ENCODE peak calls at places on chromosomes 7 and 10, in eight cellular contexts. E is OCI-LY7, A is endothelial cell, G is epithelial cell of esophagus, D is choroid plexus epithelial cell, K is sigmoid colon, J is HL-60, U is GM13977. X is an unnamed sample.

GRCh38 chr10:97332586-97333350 is 1.8 kb downstream of the FRAT2 start:
- DNase-seq in J (peak), K (peak), D (peak), G (peak), A (peak), U (no peak), E (no peak), X (no peak)

GRCh38 chr10:20485554-20485953 is 411.6 kb downstream of the NEBL start:
- DNase-seq in G (no peak), J (no peak), A (no peak), D (no peak), U (no peak), E (no peak), K (no peak), X (no peak)

GRCh38 chr10:115606727-115607126 is 513.6 kb downstream of the ATRNL1 start:
- DNase-seq in J (no peak), G (no peak), D (no peak), U (no peak), K (no peak), E (no peak), A (no peak), X (no peak)

GRCh38 chr10:61325596-61325995 is 127.6 kb downstream of the TMEM26 start:
- DNase-seq in K (no peak), E (no peak), J (no peak), U (no peak), G (no peak), A (no peak), D (no peak), X (no peak)

GRCh38 chr7:141702047-141702567 is at the start of gene DENND11:
- DNase-seq in J (peak), U (peak), K (no peak), E (peak), G (peak), A (peak), D (peak), X (peak)

GRCh38 chr7:44131173-44132009 is 8.0 kb upstream of the POLD2 start:
- DNase-seq in G (peak), U (no peak), A (no peak), K (no peak), E (peak), J (no peak), D (peak), X (no peak)

GRCh38 chr10:100447648-100448047 is 15.2 kb upstream of the WNT8B start:
- DNase-seq in E (no peak), J (no peak), D (no peak), G (no peak), K (no peak), A (no peak), U (no peak), X (no peak)

GRCh38 chr7:116801092-116801710 is 61.2 kb upstream of the CAPZA2 start:
- DNase-seq in K (no peak), A (no peak), E (no peak), G (peak), U (no peak), D (peak), J (no peak), X (no peak)

GRCh38 chr7:123265853-123266252 is 66.1 kb upstream of the SLC13A1 start:
- DNase-seq in U (no peak), G (peak), A (no peak), K (no peak), E (no peak), J (no peak), D (no peak), X (no peak)

GRCh38 chr7:31883761-31884164 is 186.4 kb downstream of the PDE1C start:
- DNase-seq in G (peak), J (peak), E (no peak), D (peak), U (peak), K (no peak), A (no peak), X (peak)

GRCh38 chr7:931871-932650 is 22.4 kb downstream of the ADAP1 start:
- DNase-seq in U (no peak), A (no peak), K (peak), E (no peak), D (no peak), G (no peak), J (no peak), X (no peak)

GRCh38 chr7:16318989-16319915 is 102.1 kb downstream of the CRPPA start:
- DNase-seq in U (no peak), G (peak), D (peak), K (no peak), E (no peak), A (no peak), J (no peak), X (no peak)

GRCh38 chr7:18927134-18927533 is 190.3 kb downstream of the TWIST1 start:
- DNase-seq in D (peak), G (peak), A (no peak), J (no peak), U (no peak), K (no peak), E (no peak), X (no peak)

GRCh38 chr7:47458057-47458456 is 123.9 kb downstream of the TNS3 start:
- DNase-seq in K (no peak), E (no peak), A (no peak), U (no peak), J (no peak), G (no peak), D (peak), X (no peak)

GRCh38 chr10:101113890-101114403 is 17.2 kb upstream of the TLX1 start:
- DNase-seq in J (no peak), G (no peak), E (no peak), K (no peak), D (no peak), A (no peak), U (no peak), X (no peak)

GRCh38 chr10:30028006-30028441 is 31.4 kb downstream of the JCAD start:
- DNase-seq in U (no peak), D (peak), G (no peak), K (peak), J (no peak), E (no peak), A (no peak), X (peak)

GRCh38 chr7:150940446-150941102 is 37.5 kb downstream of the KCNH2 start:
- DNase-seq in G (peak), J (no peak), A (no peak), D (no peak), E (no peak), U (no peak), K (peak), X (no peak)

GRCh38 chr10:114012650-114013049 is 31.0 kb upstream of the ADRB1 start:
- DNase-seq in D (no peak), E (no peak), U (no peak), A (no peak), K (no peak), J (no peak), G (no peak), X (no peak)

GRCh38 chr7:85102813-85103350 is 84.0 kb downstream of the SEMA3D start:
- DNase-seq in G (no peak), A (no peak), E (no peak), J (no peak), D (peak), K (no peak), U (no peak), X (no peak)

GRCh38 chr7:137882806-137883205 is 36.0 kb upstream of the DGKI start:
- DNase-seq in J (no peak), D (no peak), G (no peak), U (no peak), A (no peak), E (no peak), K (no peak), X (no peak)

GRCh38 chr10:63068246-63068645 is 64.9 kb upstream of the NRBF2 start:
- DNase-seq in K (no peak), A (no peak), G (peak), J (peak), E (no peak), U (no peak), D (peak), X (no peak)

GRCh38 chr7:130699686-130700085 is 13.3 kb upstream of the TSGA13 start:
- DNase-seq in G (peak), K (no peak), E (no peak), A (no peak), J (no peak), D (no peak), U (no peak), X (no peak)

GRCh38 chr7:130701650-130702049 is 15.3 kb upstream of the TSGA13 start:
- DNase-seq in A (no peak), U (no peak), J (no peak), D (no peak), G (no peak), E (no peak), K (no peak), X (no peak)

GRCh38 chr7:130697791-130698190 is 11.4 kb upstream of the TSGA13 start:
- DNase-seq in D (no peak), U (no peak), E (no peak), A (no peak), G (no peak), J (no peak), K (no peak), X (no peak)

GRCh38 chr7:130700760-130701159 is 14.4 kb upstream of the TSGA13 start:
- DNase-seq in U (no peak), D (no peak), A (no peak), K (no peak), E (no peak), G (no peak), J (no peak), X (no peak)

DNA sequence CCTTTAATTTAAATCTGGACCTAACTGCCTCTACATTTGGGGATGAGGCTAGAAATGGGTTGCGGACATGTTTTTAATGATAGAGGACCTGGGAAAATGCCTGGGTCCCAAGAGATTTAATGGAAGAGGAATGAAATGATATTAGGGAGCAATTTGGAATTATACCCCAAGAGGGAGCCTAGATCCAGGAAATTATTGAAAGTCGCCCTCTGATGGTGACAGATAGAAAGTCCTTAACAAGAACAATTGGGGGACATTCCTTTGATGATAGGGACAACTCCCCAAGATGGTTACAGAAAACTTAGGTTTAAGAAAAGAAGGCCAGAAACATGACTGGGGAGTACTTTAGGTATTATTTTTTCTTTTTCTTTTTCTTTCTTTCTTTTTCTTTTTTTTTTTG is 9.5 kb upstream of the TSGA13 start:
- DNase-seq in A (no peak), D (peak), K (no peak), G (peak), J (no peak), U (peak), E (peak), X (peak)
- TF ChIP-seq CTCF in A (no peak), D (peak), K (no peak), G (peak), J (peak), U (peak), E (peak), X (peak)

GRCh38 chr7:4149645-4150044 is 532.5 kb upstream of the FOXK1 start:
- DNase-seq in U (no peak), D (no peak), E (no peak), A (no peak), G (no peak), K (no peak), J (no peak), X (no peak)

GRCh38 chr7:4149236-4149635 is 532.9 kb upstream of the FOXK1 start:
- DNase-seq in J (no peak), D (no peak), A (no peak), E (no peak), U (no peak), G (no peak), K (no peak), X (no peak)

GRCh38 chr7:4150731-4151130 is 531.4 kb upstream of the FOXK1 start:
- DNase-seq in D (no peak), K (no peak), J (no peak), U (no peak), E (no peak), G (no peak), A (no peak), X (no peak)

GRCh38 chr7:4151524-4151923 is 530.6 kb upstream of the FOXK1 start:
- DNase-seq in E (no peak), J (no peak), K (no peak), U (no peak), G (no peak), A (no peak), D (no peak), X (no peak)

DNA sequence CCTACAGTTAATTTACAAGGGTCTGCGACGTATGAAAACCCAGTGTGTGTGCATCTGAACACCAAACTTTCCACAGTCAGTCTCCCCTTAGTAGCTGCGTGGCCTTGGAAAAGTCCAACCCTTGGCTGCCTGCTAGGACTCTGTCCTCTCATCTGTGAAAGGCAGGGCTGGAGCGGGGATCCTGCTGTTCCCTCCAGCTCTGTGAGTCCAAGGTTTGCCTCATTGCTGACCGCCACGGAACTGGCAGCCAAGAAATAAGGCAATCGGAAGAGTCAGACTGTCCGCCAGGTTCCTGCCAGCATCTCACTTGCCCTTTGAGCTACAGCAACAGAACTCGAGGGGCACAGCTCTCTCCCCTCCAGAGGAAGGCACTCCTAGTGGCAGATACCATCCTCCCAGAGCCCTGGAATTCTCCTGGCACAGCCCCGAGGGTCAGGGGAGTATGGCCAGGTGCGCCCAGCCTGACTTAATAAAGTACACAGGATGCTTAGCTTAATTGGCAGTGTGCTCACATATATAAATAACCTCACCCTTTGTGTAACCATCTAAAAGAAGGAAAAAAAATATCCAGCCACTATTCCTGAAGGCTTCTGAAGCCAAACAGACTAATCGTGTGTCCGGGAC is 530.1 kb upstream of the FOXK1 start:
- DNase-seq in E (no peak), U (no peak), D (no peak), A (no peak), G (no peak), J (no peak), K (peak), X (no peak)
- TF ChIP-seq CTCF in E (no peak), U (no peak), D (no peak), A (no peak), G (no peak), J (no peak), K (no peak), X (no peak)

DNA sequence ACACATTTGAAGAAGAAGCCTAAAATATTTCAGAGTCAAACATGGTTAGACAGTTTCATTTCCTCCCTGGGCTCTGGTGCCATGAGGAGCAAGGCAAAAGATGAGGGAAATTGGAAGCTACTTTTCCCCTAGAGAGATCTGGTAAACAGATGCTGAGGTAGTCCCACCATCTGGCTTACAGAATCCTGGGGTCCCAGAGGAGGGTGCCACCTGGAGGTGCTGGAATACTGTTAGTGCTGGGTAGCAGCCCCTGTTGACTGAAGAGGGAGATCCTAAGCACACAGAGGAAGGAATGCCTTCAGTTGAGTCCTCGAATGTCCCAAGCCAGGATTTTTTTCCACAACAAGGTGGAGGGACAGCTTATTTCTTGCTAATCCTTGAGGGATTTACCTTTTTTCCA is 160.1 kb downstream of the FZD1 start:
- DNase-seq in K (no peak), U (no peak), G (no peak), J (no peak), D (no peak), E (no peak), A (no peak), X (no peak)
- TF ChIP-seq CTCF in K (no peak), U (no peak), G (no peak), J (no peak), D (peak), E (peak), A (no peak), X (no peak)

GRCh38 chr10:52653510-52653909 is 119.1 kb downstream of the MBL2 start:
- DNase-seq in G (no peak), K (no peak), U (no peak), D (no peak), J (no peak), E (no peak), A (no peak), X (no peak)
- TF ChIP-seq CTCF in G (no peak), K (no peak), U (no peak), D (no peak), J (no peak), E (no peak), A (no peak), X (no peak)

GRCh38 chr10:46227571-46228075 is 59.2 kb upstream of the ANTXRL start:
- DNase-seq in U (no peak), E (no peak), K (no peak), J (no peak), D (peak), A (peak), G (no peak), X (no peak)

GRCh38 chr10:46231087-46231486 is 55.7 kb upstream of the ANTXRL start:
- DNase-seq in U (no peak), D (no peak), E (no peak), G (no peak), J (no peak), K (peak), A (no peak), X (no peak)

GRCh38 chr10:46228076-46229071 is 58.4 kb upstream of the ANTXRL start:
- DNase-seq in U (peak), D (peak), E (peak), K (peak), J (peak), G (peak), A (peak), X (peak)

GRCh38 chr10:46230615-46231014 is 56.2 kb upstream of the ANTXRL start:
- DNase-seq in K (no peak), G (no peak), A (no peak), U (no peak), J (no peak), D (no peak), E (no peak), X (no peak)

GRCh38 chr10:46229144-46229563 is 57.6 kb upstream of the ANTXRL start:
- DNase-seq in G (no peak), D (peak), K (no peak), A (peak), E (peak), J (no peak), U (peak), X (no peak)
- TF ChIP-seq CTCF in G (peak), D (peak), K (no peak), A (peak), E (peak), J (peak), U (peak), X (peak)

GRCh38 chr10:73167557-73168485 is at the start of the genes ECD and FAM149B1:
- DNase-seq in J (peak), D (peak), K (peak), A (peak), U (peak), E (peak), G (peak), X (peak)
- TF ChIP-seq CTCF in J (no peak), D (no peak), K (no peak), A (peak), U (peak), E (peak), G (no peak), X (peak)

X was measured in GM13976.